ENCODE peak calls at places on chromosomes 7 and 10, in seven cellular contexts. D, R, B, Q, H, M and P are unnamed samples.

GRCh38 chr7:137475966-137476365 is 132.4 kb upstream of the PTN start:
- DNase-seq in R (no peak), Q (no peak), H (no peak), M (no peak), D (no peak), B (no peak), P (no peak)

GRCh38 chr7:42883950-42884349 is 27.9 kb downstream of the C7orf25 start:
- DNase-seq in M (no peak), D (no peak), H (no peak), B (no peak), Q (peak; percentile 46), R (no peak), P (peak; percentile 74)

GRCh38 chr10:32207544-32207943 is 139.4 kb downstream of the EPC1 start:
- DNase-seq in R (no peak), Q (peak; percentile 56), H (peak; percentile 33), B (no peak), M (no peak), D (peak; percentile 70), P (peak; percentile 11)

GRCh38 chr10:116113721-116114501 is 159.1 kb downstream of the GFRA1 start:
- DNase-seq in H (no peak), B (no peak), R (no peak), Q (no peak), M (no peak), D (no peak), P (no peak)

GRCh38 chr7:94276797-94277196 is 117.9 kb upstream of the COL1A2 start:
- DNase-seq in H (no peak), D (no peak), R (no peak), M (peak; percentile 50), Q (peak; percentile 67), B (no peak), P (peak; percentile 21)

GRCh38 chr10:19245889-19246841 is 197.6 kb downstream of the MALRD1 start:
- DNase-seq in Q (peak; percentile 2), H (no peak), M (no peak), R (no peak), D (no peak), B (no peak), P (no peak)

GRCh38 chr7:101681170-101682007 is 52.3 kb upstream of the MYL10 start:
- DNase-seq in D (no peak), Q (peak; percentile 82), H (no peak), M (no peak), R (no peak), B (peak; percentile 80), P (no peak)

GRCh38 chr7:68148440-68148839 is 1151.8 kb downstream of the TYW1 start:
- DNase-seq in H (no peak), D (no peak), B (no peak), Q (no peak), M (peak; percentile 80), R (no peak), P (peak; percentile 72)

GRCh38 chr10:71713135-71714040 is 6.2 kb downstream of the C10orf105 start:
- DNase-seq in Q (peak; percentile 97), B (peak; percentile 90), M (no peak), H (no peak), D (no peak), R (no peak), P (no peak)

GRCh38 chr10:89516149-89516832 is 19.1 kb downstream of the SLC16A12 start:
- DNase-seq in H (no peak), R (no peak), Q (peak; percentile 93), M (no peak), B (no peak), D (no peak), P (no peak)

GRCh38 chr7:12257582-12257981 is 46.5 kb downstream of the TMEM106B start:
- DNase-seq in B (no peak), H (no peak), R (no peak), Q (peak; percentile 25), D (peak; percentile 49), M (no peak), P (no peak)

GRCh38 chr7:113307147-113307546 is 188.8 kb upstream of the SMIM30 start:
- DNase-seq in D (no peak), H (no peak), Q (no peak), M (no peak), B (no peak), R (no peak), P (no peak)

GRCh38 chr7:142927085-142927745 is 6.3 kb downstream of the TRPV5 start:
- DNase-seq in D (no peak), R (no peak), H (no peak), M (no peak), B (no peak), Q (no peak), P (no peak)

GRCh38 chr7:110157631-110158362 is 933.1 kb upstream of the LRRN3 start:
- DNase-seq in H (no peak), M (no peak), B (no peak), Q (no peak), R (no peak), D (no peak), P (no peak)

GRCh38 chr7:133650487-133651292 is 397.8 kb downstream of the EXOC4 start:
- DNase-seq in D (no peak), R (no peak), M (no peak), B (no peak), Q (peak; percentile 60), H (no peak), P (no peak)

GRCh38 chr7:119664601-119665000 is 608.4 kb upstream of the KCND2 start:
- DNase-seq in Q (peak; percentile 57), M (no peak), D (no peak), B (no peak), R (peak; percentile 4), H (no peak), P (no peak)

GRCh38 chr7:1813394-1814088 is 143.5 kb downstream of the ELFN1 start:
- DNase-seq in H (no peak), D (no peak), B (no peak), Q (no peak), R (no peak), M (no peak), P (no peak)

GRCh38 chr10:97154789-97155188 is 31.0 kb downstream of the SLIT1 start:
- DNase-seq in R (no peak), B (no peak), D (no peak), M (no peak), H (no peak), Q (no peak), P (no peak)

GRCh38 chr7:142795339-142795863 is 24.6 kb downstream of the PRSS2 start:
- DNase-seq in B (peak; percentile 51), D (no peak), H (no peak), Q (no peak), R (no peak), M (no peak), P (no peak)

GRCh38 chr10:73655257-73655989 is 406 bp downstream of the SYNPO2L start:
- DNase-seq in B (no peak), H (no peak), Q (no peak), D (peak; percentile 64), M (no peak), R (no peak), P (no peak)

GRCh38 chr7:99120503-99120902 is 23.4 kb downstream of the SMURF1 start:
- DNase-seq in B (no peak), D (no peak), M (no peak), R (no peak), Q (peak; percentile 62), H (no peak), P (no peak)

GRCh38 chr7:28371846-28372245 is 40.5 kb upstream of the CREB5 start:
- DNase-seq in D (no peak), M (no peak), R (no peak), Q (no peak), H (no peak), B (no peak), P (no peak)

GRCh38 chr10:73627300-73627699 is 14.0 kb downstream of the MYOZ1 start:
- DNase-seq in Q (no peak), D (no peak), H (no peak), R (no peak), B (no peak), M (no peak), P (no peak)

GRCh38 chr10:69515699-69516547 is 57.3 kb downstream of the NEUROG3 start:
- DNase-seq in R (peak; percentile 55), M (peak; percentile 39), B (no peak), Q (peak; percentile 74), H (peak; percentile 68), D (peak; percentile 84), P (peak; percentile 48)

GRCh38 chr7:7529328-7529727 is 6.3 kb downstream of the COL28A1 start:
- DNase-seq in D (no peak), H (no peak), Q (no peak), M (peak; percentile 98), R (no peak), B (no peak), P (peak; percentile 97)

GRCh38 chr7:22316914-22317313 is 40.0 kb downstream of the RAPGEF5 start:
- DNase-seq in Q (no peak), M (no peak), H (no peak), B (no peak), R (no peak), D (no peak), P (no peak)

GRCh38 chr7:43771567-43771966 is 13.1 kb downstream of the BLVRA start:
- DNase-seq in M (no peak), R (no peak), Q (no peak), D (no peak), H (no peak), B (no peak), P (no peak)

GRCh38 chr7:55774327-55775050 is 88.1 kb downstream of the SEPTIN14 start:
- DNase-seq in H (no peak), D (no peak), R (no peak), B (no peak), Q (no peak), M (peak; percentile 94), P (peak; percentile 67)

GRCh38 chr7:133984023-133984422 is 143.1 kb upstream of the LRGUK start:
- DNase-seq in B (no peak), H (no peak), Q (peak; percentile 30), D (no peak), M (peak; percentile 77), R (no peak), P (peak; percentile 22)

GRCh38 chr7:52135403-52135802 is 818.8 kb upstream of the COBL start:
- DNase-seq in M (no peak), R (no peak), D (no peak), B (no peak), H (no peak), Q (no peak), P (no peak)

GRCh38 chr7:76108540-76109233 is 60.8 kb downstream of the MDH2 start:
- DNase-seq in R (peak; percentile 85), Q (peak; percentile 46), H (no peak), M (no peak), D (no peak), B (no peak), P (peak; percentile 47)

GRCh38 chr7:82141427-82141826 is 302.1 kb downstream of the CACNA2D1 start:
- DNase-seq in R (no peak), H (no peak), Q (peak; percentile 12), M (no peak), D (no peak), B (no peak), P (no peak)

GRCh38 chr7:48680996-48681395 is 243.4 kb upstream of the CDC14C start:
- DNase-seq in M (no peak), B (no peak), D (no peak), H (no peak), R (no peak), Q (no peak), P (no peak)

GRCh38 chr7:132480534-132480933 is 95.7 kb downstream of the PLXNA4 start:
- DNase-seq in H (no peak), R (no peak), D (no peak), B (peak; percentile 80), Q (no peak), M (no peak), P (no peak)